ENCODE peak calls at places on chromosome 20, in five cellular contexts. F is lower lobe of right lung; D is activated CD8-positive, alpha-beta memory T cell treated with anti-CD3 and anti-CD28 coated beads for 1 hour; X is epithelial cell of esophagus; H is hypothalamus. Z is an unnamed sample.

GRCh38 chr20:33444797-33445560 is 1.4 kb upstream of the SNTA1 start:
- DNase-seq in F (no peak), D (no peak), X (peak), H (no peak), Z (peak)

GRCh38 chr20:63968136-63968927 is 1.4 kb downstream of the ZNF512B start:
- DNase-seq in F (no peak), D (no peak), X (no peak), H (no peak), Z (no peak)

GRCh38 chr20:15555913-15556312 is 1017.3 kb downstream of the KIF16B start:
- DNase-seq in F (no peak), D (no peak), X (no peak), H (no peak), Z (no peak)

GRCh38 chr20:19347943-19348456 is 135.6 kb downstream of the SLC24A3 start:
- DNase-seq in F (no peak), D (no peak), X (no peak), H (no peak), Z (no peak)

GRCh38 chr20:61328906-61329558 is 77.0 kb downstream of the CDH4 start:
- DNase-seq in F (peak), D (no peak), X (peak), H (no peak), Z (peak)

GRCh38 chr20:17704589-17705317 is 5.0 kb downstream of the BANF2 start:
- DNase-seq in F (no peak), D (no peak), X (no peak), H (no peak), Z (no peak)

GRCh38 chr20:63128367-63128766 is 87.6 kb downstream of the YTHDF1 start:
- DNase-seq in F (peak), D (no peak), X (no peak), H (no peak), Z (no peak)

GRCh38 chr20:57791178-57791945 is 81.5 kb upstream of the PMEPA1 start:
- DNase-seq in F (no peak), D (no peak), X (no peak), H (no peak), Z (no peak)

GRCh38 chr20:15195378-15195777 is 858.0 kb upstream of the FLRT3 start:
- DNase-seq in F (no peak), D (no peak), X (no peak), H (no peak), Z (peak)

GRCh38 chr20:51311636-51312479 is 230.7 kb downstream of the NFATC2 start:
- DNase-seq in F (no peak), D (no peak), X (peak), H (no peak), Z (peak)

GRCh38 chr20:19249515-19249914 is 37.1 kb downstream of the SLC24A3 start:
- DNase-seq in F (no peak), D (no peak), X (peak), H (no peak), Z (peak)

GRCh38 chr20:16063876-16064275 is 509.4 kb downstream of the KIF16B start:
- DNase-seq in F (no peak), D (no peak), X (peak), H (no peak), Z (peak)

GRCh38 chr20:2814587-2815051 is at the start of gene C20orf141:
- DNase-seq in F (no peak), D (no peak), X (peak), H (no peak), Z (peak)

GRCh38 chr20:57902478-57902877 is 192.7 kb upstream of the PMEPA1 start:
- DNase-seq in F (no peak), D (no peak), X (peak), H (no peak), Z (peak)

GRCh38 chr20:2804921-2805681 is 4.7 kb upstream of the CPXM1 start:
- DNase-seq in F (no peak), D (no peak), X (no peak), H (no peak), Z (no peak)

GRCh38 chr20:50192364-50193168 is 1.9 kb downstream of the CEBPB start:
- DNase-seq in F (peak), D (peak), X (peak), H (peak), Z (peak)

GRCh38 chr20:47310729-47311128 is 45.8 kb downstream of the ZMYND8 start:
- DNase-seq in F (no peak), D (no peak), X (peak), H (no peak), Z (no peak)

GRCh38 chr20:44309763-44310663 is 989 bp downstream of the FITM2 start:
- DNase-seq in F (no peak), D (no peak), X (peak), H (no peak), Z (peak)

GRCh38 chr20:61965606-61966491 is 99.8 kb downstream of the TAF4 start:
- DNase-seq in F (no peak), D (no peak), X (no peak), H (no peak), Z (no peak)

GRCh38 chr20:48789781-48790544 is 37.8 kb downstream of the PREX1 start:
- DNase-seq in F (no peak), D (no peak), X (no peak), H (no peak), Z (no peak)

Z was measured in bronchial epithelial cell.